ENCODE peak calls at places on chromosomes 4 and X, in ten cellular contexts. T, M, U, R, J, E, I, L, C and A are unnamed samples.

GRCh38 chr4:41712413-41712812 is 36.1 kb downstream of the PHOX2B start:
- DNase-seq in I (no peak), C (no peak), E (no peak), L (no peak), M (no peak), R (no peak), T (no peak), U (no peak), J (no peak), A (no peak)

GRCh38 chr4:3186609-3187008 is 62.4 kb upstream of the MSANTD1 start:
- DNase-seq in C (no peak), M (no peak), L (no peak), I (no peak), R (no peak), J (no peak), T (no peak), U (no peak), E (no peak), A (no peak)

GRCh38 chr4:53928825-53929224 is 135.6 kb downstream of the CHIC2 start:
- DNase-seq in C (no peak), E (no peak), U (peak), T (no peak), R (no peak), L (no peak), I (no peak), J (no peak), M (no peak), A (no peak)

GRCh38 chrX:13235930-13236329 is 83.9 kb downstream of the ATXN3L start:
- DNase-seq in L (no peak), I (no peak), R (no peak), J (peak), C (no peak), M (no peak), T (no peak), E (peak), U (no peak), A (no peak)

GRCh38 chr4:101186558-101187184 is 160.7 kb downstream of the PPP3CA start:
- DNase-seq in R (no peak), I (no peak), J (peak), U (no peak), C (no peak), L (no peak), E (peak), T (no peak), M (no peak), A (no peak)

GRCh38 chrX:41561045-41561444 is 113.9 kb downstream of the NYX start:
- DNase-seq in E (peak), T (no peak), L (no peak), R (no peak), M (no peak), J (peak), U (peak), C (no peak), I (no peak), A (no peak)

GRCh38 chr4:101981756-101982155 is 191.2 kb downstream of the BANK1 start:
- DNase-seq in U (no peak), I (no peak), L (no peak), M (no peak), T (no peak), E (peak), J (peak), C (no peak), R (no peak), A (no peak)

GRCh38 chr4:159051245-159052071 is 51.4 kb upstream of the RAPGEF2 start:
- DNase-seq in U (no peak), M (no peak), J (no peak), E (no peak), L (no peak), C (no peak), R (no peak), I (no peak), T (no peak), A (no peak)

GRCh38 chr4:54879576-54879975 is 221.8 kb downstream of the KIT start:
- DNase-seq in I (no peak), C (no peak), U (no peak), M (no peak), E (no peak), T (no peak), J (no peak), R (peak), L (no peak), A (no peak)

GRCh38 chr4:17898553-17898952 is 87.8 kb downstream of the NCAPG start:
- DNase-seq in U (no peak), L (no peak), J (peak), R (no peak), I (no peak), C (no peak), E (no peak), T (no peak), M (no peak), A (no peak)

GRCh38 chrX:112766774-112767173 is 73.9 kb downstream of the AMOT start:
- DNase-seq in J (no peak), R (no peak), E (no peak), I (no peak), U (no peak), C (no peak), M (no peak), T (no peak), L (no peak), A (no peak)

GRCh38 chr4:14539246-14539645 is 463.0 kb upstream of the CPEB2 start:
- DNase-seq in U (no peak), J (no peak), R (no peak), T (no peak), E (no peak), L (no peak), C (no peak), M (no peak), I (no peak), A (no peak)

GRCh38 chrX:68842781-68843581 is 14.2 kb downstream of the EFNB1 start:
- DNase-seq in R (no peak), E (peak), J (peak), I (no peak), T (no peak), C (no peak), M (no peak), L (no peak), U (no peak), A (no peak)

GRCh38 chrX:24113161-24113560 is 36.4 kb upstream of the ZFX start:
- DNase-seq in T (no peak), C (no peak), L (no peak), J (no peak), U (peak), R (no peak), I (no peak), M (no peak), E (no peak), A (no peak)

GRCh38 chr4:139986108-139986507 is 167.9 kb downstream of the MAML3 start:
- DNase-seq in T (peak), L (no peak), I (no peak), R (no peak), C (no peak), U (no peak), M (no peak), J (peak), E (no peak), A (no peak)

GRCh38 chr4:14888790-14889189 is 113.5 kb upstream of the CPEB2 start:
- DNase-seq in L (no peak), R (no peak), T (no peak), J (peak), C (no peak), M (no peak), I (no peak), E (no peak), U (no peak), A (no peak)

GRCh38 chr4:22363071-22363470 is 152.8 kb downstream of the ADGRA3 start:
- DNase-seq in U (no peak), T (no peak), C (no peak), I (no peak), M (no peak), J (no peak), E (no peak), R (no peak), L (no peak), A (no peak)

GRCh38 chrX:102637561-102637960 is 13.7 kb upstream of the GPRASP1 start:
- DNase-seq in C (no peak), T (no peak), U (no peak), I (no peak), J (no peak), R (no peak), M (no peak), L (no peak), E (no peak), A (no peak)

GRCh38 chrX:43958529-43958928 is 14.7 kb downstream of the NDP start:
- DNase-seq in C (no peak), T (peak), U (peak), L (no peak), M (no peak), E (peak), J (peak), I (no peak), R (peak), A (peak)